ENCODE peak calls at places on chromosomes 4 and X, in four cellular contexts. R, E, W and D are unnamed samples.

GRCh38 chrX:69323786-69324720 is 158.8 kb upstream of the PJA1 start:
- DNase-seq in W (no peak), E (peak), R (peak), D (no peak)

GRCh38 chr4:122364700-122365404 is 14.0 kb upstream of the ADAD1 start:
- DNase-seq in E (no peak), R (no peak), W (no peak), D (no peak)

GRCh38 chr4:184344435-184344834 is 126.8 kb upstream of the ENPP6 start:
- DNase-seq in W (no peak), R (no peak), E (no peak), D (no peak)

GRCh38 chr4:169484485-169484884 is 127.9 kb downstream of the NEK1 start:
- DNase-seq in E (no peak), W (no peak), R (no peak), D (peak)

GRCh38 chr4:145936142-145937020 is 2.2 kb downstream of the ZNF827 start:
- DNase-seq in R (peak), E (peak), W (peak), D (peak)

GRCh38 chr4:20639346-20639745 is 60.9 kb upstream of the PACRGL start:
- DNase-seq in R (no peak), E (no peak), W (no peak), D (peak)

GRCh38 chr4:88285235-88285505 is 809 bp upstream of the PPM1K start:
- DNase-seq in W (no peak), R (no peak), E (no peak), D (no peak)

GRCh38 chr4:142984871-142985585 is 138.9 kb upstream of the INPP4B start:
- DNase-seq in W (no peak), E (no peak), R (no peak), D (peak)

GRCh38 chr4:181761130-181761529 is 482.1 kb upstream of the TENM3 start:
- DNase-seq in R (no peak), W (no peak), E (no peak), D (peak)

GRCh38 chr4:76024007-76024406 is 710 bp upstream of the CXCL10 start:
- DNase-seq in W (no peak), E (no peak), R (no peak), D (no peak)

GRCh38 chr4:76023381-76023780 is at the start of gene CXCL10:
- DNase-seq in R (no peak), W (no peak), E (no peak), D (peak)

GRCh38 chr4:76028242-76028859 is 5.1 kb upstream of the CXCL10 start:
- DNase-seq in E (no peak), R (no peak), W (no peak), D (peak)
- H3K4me3 ChIP-seq in E (no peak), R (no peak), W (peak), D (peak)

DNA sequence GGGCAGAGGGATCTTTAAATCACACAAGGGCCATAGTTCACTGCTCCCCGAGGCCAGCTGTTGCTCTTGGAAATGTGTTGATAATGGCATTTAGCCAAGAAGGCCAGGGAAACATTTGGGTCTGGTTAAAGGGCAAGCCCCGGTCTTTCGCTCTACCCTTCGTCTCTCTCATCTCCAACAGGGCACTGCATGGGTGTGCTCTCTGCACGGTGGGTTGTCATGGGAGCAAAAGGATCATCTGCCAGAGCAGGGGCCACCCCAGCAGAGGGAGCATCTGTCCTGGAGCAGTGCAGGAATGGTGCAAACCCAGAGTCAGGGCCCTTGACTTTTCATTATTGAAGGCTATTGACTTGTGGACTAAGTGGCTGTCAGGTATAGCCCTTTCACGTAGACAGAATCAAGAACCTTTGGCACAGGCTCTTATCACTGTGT is 22.7 kb upstream of the PGRMC2 start:
- DNase-seq in R (no peak), W (no peak), E (peak), D (peak)
- TF ChIP-seq CTCF in R (no peak), W (no peak), E (peak), D (peak)

DNA sequence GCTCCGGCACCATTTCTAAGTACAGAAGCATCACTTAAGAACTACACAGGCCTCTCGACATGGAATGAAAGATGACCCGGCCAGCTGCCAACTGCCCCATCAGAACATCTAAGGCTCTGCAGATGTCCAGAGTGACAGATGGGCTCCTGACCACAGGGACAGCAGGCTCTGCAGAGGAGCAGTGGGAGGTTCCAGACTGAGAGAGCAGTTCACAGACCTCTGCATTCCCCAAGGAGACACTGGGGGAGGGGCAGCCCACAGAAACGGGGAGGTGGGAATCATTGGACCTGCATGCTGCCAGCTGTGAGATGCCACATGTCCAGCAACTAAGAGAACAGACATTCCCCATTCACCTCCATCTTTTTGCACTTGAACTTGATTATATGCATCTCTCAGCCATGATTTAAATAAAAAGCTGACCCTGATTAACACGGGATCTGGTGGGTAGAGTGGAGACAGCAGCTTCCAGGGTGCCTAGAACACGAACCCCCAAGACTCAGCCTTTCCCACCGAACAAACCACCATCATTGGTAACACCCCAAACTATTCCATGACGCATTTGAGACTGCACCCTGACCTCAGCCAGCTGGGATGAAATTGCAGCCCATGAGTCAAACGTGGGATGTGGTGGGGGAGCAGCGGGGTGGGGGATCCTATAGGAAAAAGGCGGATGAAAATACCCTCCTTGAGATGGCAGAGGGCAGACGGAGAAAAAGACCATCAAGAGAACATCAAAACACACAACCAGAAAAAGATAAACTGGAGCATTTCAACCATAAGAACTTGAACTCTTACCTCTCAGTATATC is 47.2 kb downstream of the AFAP1 start:
- DNase-seq in E (peak), R (peak), W (no peak), D (peak)
- H3K4me3 ChIP-seq in E (no peak), R (no peak), W (no peak), D (no peak)

DNA sequence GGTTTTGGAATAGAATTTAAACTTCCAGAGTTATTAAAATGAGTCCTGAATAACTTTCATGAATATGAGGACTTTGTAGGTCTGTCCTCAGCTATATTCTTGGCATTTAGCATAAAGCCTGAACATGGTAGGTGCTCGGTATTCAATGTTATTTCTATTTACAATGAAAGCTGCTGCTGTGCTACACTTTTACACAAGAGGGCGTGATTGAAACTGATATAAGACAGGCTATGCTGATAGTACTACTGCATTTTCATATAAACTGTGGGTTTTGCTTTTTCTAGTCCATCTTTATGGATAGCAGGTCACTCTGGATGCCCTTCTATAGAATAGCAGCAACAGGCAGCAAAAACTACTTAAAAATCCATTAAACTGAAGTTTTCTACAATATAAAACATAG is 12.3 kb upstream of the GNPDA2 start:
- DNase-seq in E (peak), W (no peak), R (no peak), D (no peak)
- TF ChIP-seq CTCF in E (no peak), W (no peak), R (no peak), D (no peak)

GRCh38 chr4:132818091-132818490 is 331.0 kb upstream of the PCDH10 start:
- DNase-seq in E (no peak), R (no peak), W (no peak), D (peak)
- H3K4me3 ChIP-seq in E (no peak), R (no peak), W (no peak), D (peak)

GRCh38 chr4:30716158-30716557 is 4.0 kb upstream of the PCDH7 start:
- DNase-seq in R (no peak), E (no peak), W (no peak), D (peak)
- TF ChIP-seq CTCF in R (no peak), E (peak), W (no peak), D (peak)

DNA sequence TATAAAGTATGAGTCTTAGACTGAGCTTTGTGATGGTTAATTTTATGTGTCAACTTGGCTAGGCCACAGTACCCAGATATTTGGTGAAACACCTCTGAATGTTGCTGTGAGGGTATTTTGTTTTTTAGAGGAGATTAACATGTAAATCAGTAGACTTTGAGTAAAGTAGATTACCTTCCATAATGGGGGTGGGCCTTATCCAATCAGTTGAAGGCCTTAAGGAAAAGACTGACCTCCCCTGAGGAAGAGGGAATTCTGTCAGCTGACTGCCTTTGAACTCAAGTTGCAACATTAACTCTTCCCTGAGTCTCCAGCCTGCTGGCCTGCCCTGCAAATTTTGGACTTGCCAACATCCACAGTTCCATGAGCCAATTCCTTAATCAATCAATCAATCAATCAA is 66.0 kb downstream of the PLAC1 start:
- DNase-seq in R (no peak), E (no peak), W (no peak), D (no peak)
- H3K4me3 ChIP-seq in R (no peak), E (no peak), W (no peak), D (no peak)

GRCh38 chr4:1830642-1831228 is 25.2 kb downstream of the LETM1 start:
- DNase-seq in R (no peak), W (no peak), E (no peak), D (no peak)

GRCh38 chr4:1832690-1833089 is 23.3 kb downstream of the LETM1 start:
- DNase-seq in R (no peak), E (no peak), W (no peak), D (no peak)

GRCh38 chr4:1833307-1834046 is 22.5 kb downstream of the LETM1 start:
- DNase-seq in W (no peak), E (no peak), R (no peak), D (no peak)

GRCh38 chr4:1831331-1831730 is 24.6 kb downstream of the LETM1 start:
- DNase-seq in E (no peak), R (no peak), W (no peak), D (no peak)

GRCh38 chr4:1830234-1830633 is 25.7 kb downstream of the LETM1 start:
- DNase-seq in W (no peak), R (no peak), E (no peak), D (no peak)
- TF ChIP-seq CTCF in W (no peak), R (no peak), E (no peak), D (no peak)

DNA sequence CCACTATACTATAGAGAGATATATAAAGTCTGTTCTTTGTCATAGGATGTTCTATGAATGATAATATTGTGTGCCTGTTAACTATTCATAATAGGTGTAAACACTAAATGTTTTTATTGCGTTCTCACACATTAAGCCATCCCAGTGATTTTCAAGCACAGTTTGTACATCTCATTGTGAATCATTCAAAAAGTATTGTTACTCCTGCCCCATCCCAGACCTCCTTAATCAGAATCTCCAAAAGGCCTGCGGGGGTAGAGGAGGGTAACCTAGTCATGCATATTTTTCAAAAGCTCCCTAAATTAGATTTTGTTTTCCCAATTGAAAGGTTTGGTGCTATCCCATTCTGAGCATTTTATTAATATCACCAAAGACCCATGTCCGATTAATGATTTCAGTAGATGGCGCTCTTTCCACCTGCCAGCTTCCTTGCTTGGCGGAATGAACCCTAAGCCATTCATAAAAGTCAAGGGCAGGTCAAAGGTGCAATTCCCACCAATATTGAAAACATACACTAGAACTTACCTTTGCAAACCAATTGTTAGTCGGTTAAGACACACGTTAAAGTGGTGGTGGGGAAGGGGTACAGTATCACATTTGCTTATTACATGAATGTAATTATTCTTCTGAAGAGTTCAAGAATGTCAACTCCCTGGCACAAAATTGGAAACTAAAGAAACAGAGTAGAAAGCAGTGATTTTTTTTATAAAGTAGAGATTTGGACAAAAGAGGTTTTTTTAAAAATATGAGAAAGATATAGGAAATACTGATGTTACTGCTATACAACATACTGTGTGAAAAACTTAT is 5.8 kb upstream of the TET2 start:
- DNase-seq in E (peak), R (no peak), W (no peak), D (peak)
- H3K4me3 ChIP-seq in E (no peak), R (no peak), W (no peak), D (no peak)

GRCh38 chr4:21655100-21655499 is 293.5 kb downstream of the KCNIP4 start:
- DNase-seq in R (no peak), E (peak), W (no peak), D (no peak)

GRCh38 chr4:21652508-21653108 is 296.0 kb downstream of the KCNIP4 start:
- DNase-seq in W (no peak), E (no peak), R (no peak), D (no peak)

GRCh38 chr4:21656832-21657231 is 291.7 kb downstream of the KCNIP4 start:
- DNase-seq in W (no peak), R (no peak), E (no peak), D (peak)
- TF ChIP-seq CTCF in W (no peak), R (no peak), E (no peak), D (no peak)